ENCODE peak calls at places on chromosomes 6 and 20, in four cellular contexts. G, H, M and L are unnamed samples. For H3K9me3, the result is how much of the 10 kb centered on the place peaks cover.

GRCh38 chr6:111200823-111201134 is 113.5 kb downstream of the SLC16A10 start:
- DNase-seq in G (no peak), M (no peak), H (no peak), L (no peak)

GRCh38 chr6:7542065-7542877 is 800 bp downstream of the DSP start:
- DNase-seq in H (peak), G (no peak), M (no peak), L (no peak)

GRCh38 chr20:5654557-5654956 is 95.6 kb upstream of the SHLD1 start:
- DNase-seq in G (no peak), H (peak), M (peak), L (peak)

GRCh38 chr6:106097368-106098231 is 11.5 kb downstream of the PRDM1 start:
- DNase-seq in M (peak), H (peak), G (peak), L (peak)

GRCh38 chr6:168196385-168196860 is 117.4 kb upstream of the FRMD1 start:
- DNase-seq in G (no peak), M (no peak), H (no peak), L (no peak)

GRCh38 chr6:135095716-135096115 is 41.1 kb upstream of the HBS1L start:
- DNase-seq in H (no peak), M (no peak), G (no peak), L (no peak)

GRCh38 chr20:7734216-7734615 is 206.0 kb downstream of the HAO1 start:
- DNase-seq in M (no peak), G (no peak), H (no peak), L (no peak)

GRCh38 chr6:10569392-10570127 is 48.4 kb downstream of the GCNT2 start:
- DNase-seq in M (no peak), G (no peak), H (no peak), L (no peak)

GRCh38 chr6:72643214-72643613 is 21.4 kb downstream of the KCNQ5 start:
- DNase-seq in G (no peak), M (no peak), H (no peak), L (no peak)

GRCh38 chr6:155301867-155302266 is 12.4 kb downstream of the TFB1M start:
- DNase-seq in G (no peak), H (no peak), M (no peak), L (peak)

GRCh38 chr6:13280253-13280652 is 48.1 kb downstream of the TBC1D7 start:
- DNase-seq in M (no peak), G (no peak), H (no peak), L (no peak)

GRCh38 chr6:2498224-2498623 is 252.5 kb downstream of the MYLK4 start:
- DNase-seq in M (no peak), H (peak), G (no peak), L (no peak)

GRCh38 chr20:23362392-23363256 is 642 bp downstream of the GZF1 start:
- DNase-seq in M (no peak), H (no peak), G (no peak), L (peak)

GRCh38 chr20:37298190-37298939 is 8.9 kb downstream of the MANBAL start:
- DNase-seq in G (no peak), H (no peak), M (no peak), L (peak)

GRCh38 chr6:3489032-3489757 is 32.3 kb upstream of the SLC22A23 start:
- DNase-seq in M (no peak), G (no peak), H (peak), L (peak)

GRCh38 chr20:7935027-7935551 is 5.2 kb downstream of the HAO1 start:
- DNase-seq in M (no peak), H (no peak), G (peak), L (no peak)

GRCh38 chr6:89689732-89690131 is 51.2 kb upstream of the LYRM2 start:
- DNase-seq in M (no peak), G (no peak), H (peak), L (no peak)

GRCh38 chr20:43538855-43539700 is 19.7 kb upstream of the SGK2 start:
- DNase-seq in M (no peak), H (no peak), G (no peak), L (peak)

GRCh38 chr6:131213501-131213990 is 78.3 kb downstream of the AKAP7 start:
- DNase-seq in M (no peak), G (no peak), H (peak), L (peak)

GRCh38 chr20:35743693-35744491 is 1.8 kb upstream of the RBM39 start:
- DNase-seq in H (peak), G (no peak), M (peak), L (peak)

GRCh38 chr6:165300401-165300800 is 9.0 kb downstream of the C6orf118 start:
- DNase-seq in M (no peak), G (no peak), H (no peak), L (no peak)

GRCh38 chr20:46494077-46494476 is 19.3 kb downstream of the ZNF334 start:
- DNase-seq in H (no peak), G (no peak), M (no peak), L (no peak)
- H3K9me3 ChIP-seq in H (under half), G (under half), M (under half), L (under half)

DNA sequence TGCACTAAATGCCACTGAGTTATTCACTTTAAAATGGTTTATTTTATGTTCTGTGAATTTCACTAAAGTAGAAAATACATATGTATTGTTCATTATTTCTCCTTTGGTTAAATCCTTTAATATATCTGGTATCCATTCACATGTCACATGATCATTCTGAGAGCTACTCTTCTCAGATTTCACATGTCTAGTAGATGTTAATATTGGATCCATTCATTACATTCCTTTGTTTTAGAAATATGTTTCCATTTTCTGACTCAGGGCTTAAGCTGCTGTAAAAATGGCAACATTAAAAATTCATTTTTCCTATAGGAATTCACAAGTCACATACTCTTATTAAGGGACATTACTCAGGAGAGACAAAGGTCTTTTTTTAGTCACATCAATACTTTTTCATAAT is 205.4 kb downstream of the ZFAND3 start:
- DNase-seq in M (no peak), G (no peak), H (no peak), L (peak)
- TF ChIP-seq FOS in M (no peak), G (no peak), H (no peak), L (no peak)

DNA sequence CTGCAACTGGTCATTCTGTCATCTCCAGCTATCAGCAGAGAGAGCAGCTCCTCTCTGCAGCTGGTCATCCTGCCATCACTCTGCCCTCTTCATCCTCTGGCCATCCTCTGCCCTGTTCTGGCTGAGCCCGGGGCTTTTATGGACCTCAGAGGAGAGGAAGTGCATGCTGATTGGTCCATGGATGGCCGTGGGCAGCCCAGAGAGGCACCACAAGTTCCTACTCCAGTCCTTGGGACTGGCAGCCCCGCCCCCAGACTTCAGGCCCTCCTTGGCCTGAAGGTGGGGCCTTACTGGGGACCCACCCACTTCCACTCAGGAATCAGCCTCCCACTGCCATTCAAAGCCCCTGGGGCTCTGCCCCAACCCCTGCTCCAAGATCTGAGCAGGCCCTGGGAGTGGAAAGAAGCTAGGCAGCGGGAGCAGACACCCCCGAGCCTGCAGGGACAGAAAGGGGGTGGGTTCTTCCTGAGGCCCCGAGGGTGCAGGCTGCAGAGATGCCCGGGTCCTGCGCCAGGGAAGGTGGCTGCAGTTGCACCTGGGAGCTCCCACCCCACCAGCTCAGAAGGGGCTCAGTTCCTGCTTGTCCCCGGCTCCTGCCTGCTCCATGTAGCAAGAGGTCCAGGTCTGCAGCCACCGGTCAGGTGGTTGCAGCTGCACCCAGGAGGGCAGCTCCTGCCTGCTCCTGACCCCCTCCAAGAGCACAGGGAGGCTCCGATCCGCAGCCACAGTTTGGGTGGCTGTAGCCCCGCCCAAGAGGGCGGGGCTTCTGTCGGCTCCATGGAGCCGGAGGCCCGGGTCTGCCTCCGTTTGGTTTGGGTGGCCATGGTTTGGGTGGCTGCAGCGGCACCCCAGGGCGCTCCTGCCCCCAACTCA is 34.1 kb upstream of the HMGA1 start:
- DNase-seq in M (no peak), H (no peak), G (no peak), L (no peak)
- H3K27ac ChIP-seq in M (no peak), H (no peak), G (no peak), L (no peak)

GRCh38 chr6:137210903-137211302 is 8.3 kb downstream of the IFNGR1 start:
- DNase-seq in H (peak), G (no peak), M (no peak), L (peak)
- H3K9me3 ChIP-seq in H (under half), G (under half), M (under half), L (under half)

GRCh38 chr20:19008497-19008896 is 194.9 kb downstream of the SCP2D1 start:
- DNase-seq in M (no peak), G (no peak), H (no peak), L (no peak)

GRCh38 chr20:19004975-19005374 is 191.4 kb downstream of the SCP2D1 start:
- DNase-seq in M (no peak), G (no peak), H (no peak), L (no peak)

GRCh38 chr20:19012671-19013070 is 199.1 kb downstream of the SCP2D1 start:
- DNase-seq in M (no peak), H (no peak), G (no peak), L (no peak)

GRCh38 chr20:19013907-19014306 is 198.5 kb upstream of the SLC24A3 start:
- DNase-seq in H (no peak), G (no peak), M (no peak), L (no peak)

GRCh38 chr20:19009071-19009688 is 195.6 kb downstream of the SCP2D1 start:
- DNase-seq in H (no peak), M (no peak), G (no peak), L (no peak)
- TF ChIP-seq FOS in H (no peak), M (no peak), G (no peak), L (no peak)

GRCh38 chr6:41055149-41055548 is 2.1 kb downstream of the APOBEC2 start:
- DNase-seq in H (no peak), G (no peak), M (no peak), L (peak)
- H3K27ac ChIP-seq in H (no peak), G (no peak), M (no peak), L (no peak)